ENCODE peak calls at places on chromosomes 3 and 15, in five cellular contexts. V is endothelial cell of umbilical vein, T is T47D, C is BE2C, A is Ammon's horn. I is an unnamed sample.

GRCh38 chr3:178513539-178514410 is 22.5 kb upstream of the KCNMB2 start:
- DNase-seq in V (peak; percentile 62), T (no peak), C (no peak), A (no peak), I (no peak)

GRCh38 chr3:132721479-132722164 is 587 bp downstream of the NPHP3 start:
- DNase-seq in V (no peak), T (peak; percentile 16), C (peak; percentile 74), A (peak; percentile 66), I (peak; percentile 35)

GRCh38 chr15:44101944-44102343 is 93.1 kb downstream of the FRMD5 start:
- DNase-seq in V (peak; percentile 9), T (no peak), C (no peak), A (no peak), I (no peak)

GRCh38 chr3:73614385-73614784 is 10.4 kb downstream of the PDZRN3 start:
- DNase-seq in V (no peak), T (no peak), C (no peak), A (no peak), I (no peak)

GRCh38 chr3:129398803-129399144 is 29.7 kb downstream of the EFCAB12 start:
- DNase-seq in V (peak; percentile 49), T (no peak), C (peak; percentile 28), A (no peak), I (peak; percentile 20)

GRCh38 chr3:23646201-23646955 is 159.4 kb upstream of the UBE2E1 start:
- DNase-seq in V (no peak), T (no peak), C (no peak), A (no peak), I (no peak)

GRCh38 chr15:101188517-101189340 is 63.1 kb downstream of the CHSY1 start:
- DNase-seq in V (peak; percentile 71), T (no peak), C (no peak), A (no peak), I (no peak)

GRCh38 chr15:101048191-101049011 is 129.2 kb downstream of the LRRK1 start:
- DNase-seq in V (no peak), T (no peak), C (peak; percentile 4), A (no peak), I (no peak)

GRCh38 chr3:126491221-126492013 is 15.7 kb upstream of the ZXDC start:
- DNase-seq in V (no peak), T (no peak), C (no peak), A (no peak), I (no peak)

GRCh38 chr15:34014556-34014955 is 24.4 kb downstream of the AVEN start:
- DNase-seq in V (no peak), T (no peak), C (no peak), A (no peak), I (no peak)

GRCh38 chr15:99365232-99365631 is 114.0 kb downstream of the LRRC28 start:
- DNase-seq in V (peak; percentile 12), T (no peak), C (no peak), A (no peak), I (peak; percentile 33)

GRCh38 chr3:48567090-48567489 is 3.5 kb upstream of the UCN2 start:
- DNase-seq in V (no peak), T (no peak), C (no peak), A (no peak), I (no peak)

GRCh38 chr15:89400121-89400996 is 65.7 kb upstream of the POLG start:
- DNase-seq in V (no peak), T (no peak), C (peak; percentile 55), A (no peak), I (no peak)

GRCh38 chr15:25239471-25240345 is 199.1 kb downstream of the UBE3A start:
- DNase-seq in V (no peak), T (no peak), C (no peak), A (no peak), I (no peak)

GRCh38 chr15:70528816-70529215 is 234.5 kb downstream of the UACA start:
- DNase-seq in V (no peak), T (no peak), C (no peak), A (no peak), I (no peak)

GRCh38 chr3:126956866-126957650 is 25.9 kb upstream of the PLXNA1 start:
- DNase-seq in V (no peak), T (no peak), C (no peak), A (no peak), I (no peak)

GRCh38 chr3:196997311-196997710 is 28.7 kb upstream of the PIGZ start:
- DNase-seq in V (no peak), T (no peak), C (no peak), A (no peak), I (no peak)

GRCh38 chr15:31147456-31147855 is 45.9 kb upstream of the TRPM1 start:
- DNase-seq in V (no peak), T (no peak), C (no peak), A (no peak), I (no peak)

GRCh38 chr15:88476635-88477038 is 9.1 kb downstream of the MRPS11 start:
- DNase-seq in V (peak; percentile 41), T (peak; percentile 35), C (peak; percentile 66), A (peak; percentile 76), I (peak; percentile 29)

GRCh38 chr3:72520690-72521308 is 327.4 kb downstream of the SHQ1 start:
- DNase-seq in V (no peak), T (no peak), C (no peak), A (no peak), I (peak; percentile 83)

GRCh38 chr3:197423376-197423775 is 125.0 kb upstream of the DLG1 start:
- DNase-seq in V (no peak), T (no peak), C (no peak), A (no peak), I (no peak)

GRCh38 chr15:93035092-93035915 is 53.7 kb downstream of the RGMA start:
- DNase-seq in V (no peak), T (no peak), C (no peak), A (no peak), I (no peak)

GRCh38 chr3:60935709-60936108 is 315.5 kb downstream of the FHIT start:
- DNase-seq in V (no peak), T (no peak), C (no peak), A (no peak), I (no peak)

GRCh38 chr3:149783576-149783975 is 8.8 kb downstream of the ANKUB1 start:
- DNase-seq in V (peak; percentile 33), T (no peak), C (no peak), A (no peak), I (no peak)

GRCh38 chr3:55923207-55923606 is 436.1 kb upstream of the WNT5A start:
- DNase-seq in V (no peak), T (no peak), C (no peak), A (no peak), I (no peak)

GRCh38 chr3:31636063-31636462 is 103.3 kb downstream of the STT3B start:
- DNase-seq in V (no peak), T (no peak), C (no peak), A (no peak), I (no peak)

GRCh38 chr3:15113468-15113867 is 14.5 kb upstream of the RBSN start:
- DNase-seq in V (no peak), T (no peak), C (no peak), A (no peak), I (no peak)

GRCh38 chr3:43584043-43584826 is 37.6 kb downstream of the ANO10 start:
- DNase-seq in V (peak; percentile 7), T (no peak), C (no peak), A (no peak), I (peak; percentile 11)

GRCh38 chr15:98035577-98036010 is 75.1 kb downstream of the ARRDC4 start:
- DNase-seq in V (no peak), T (no peak), C (no peak), A (no peak), I (no peak)

GRCh38 chr3:158727499-158728377 is 4.5 kb downstream of the RARRES1 start:
- DNase-seq in V (peak; percentile 80), T (peak; percentile 88), C (peak; percentile 47), A (peak; percentile 80), I (peak; percentile 67)

GRCh38 chr3:172096881-172097420 is 57.6 kb downstream of the FNDC3B start:
- DNase-seq in V (peak; percentile 48), T (no peak), C (no peak), A (no peak), I (no peak)

GRCh38 chr3:134008630-134009156 is 21.0 kb downstream of the SLCO2A1 start:
- DNase-seq in V (peak; percentile 80), T (peak; percentile 28), C (no peak), A (no peak), I (no peak)

GRCh38 chr15:76189106-76189505 is 122.2 kb downstream of the ETFA start:
- DNase-seq in V (no peak), T (no peak), C (no peak), A (no peak), I (no peak)

GRCh38 chr15:33243393-33243792 is 48.9 kb upstream of the FMN1 start:
- DNase-seq in V (no peak), T (no peak), C (no peak), A (no peak), I (no peak)

I was measured in activated CD8-positive, alpha-beta T cell treated with anti-CD3 and anti-CD28 coated beads for 36 hours.